ENCODE peak calls at places on chromosomes 12 and 14, in seven cellular contexts. One of them, this sample, is unnamed.

GRCh38 chr14:96184737-96185136 is 19.9 kb upstream of the BDKRB2 start:
- DNase-seq in CD4-positive, CD25-positive, alpha-beta regulatory T cell: no peak
- DNase-seq in AG04450: no peak
- DNase-seq in choroid plexus epithelial cell: no peak
- DNase-seq in cardiac muscle cell: no peak
- DNase-seq in AG04449: no peak
- DNase-seq in hepatocyte: no peak
- DNase-seq in this sample: no peak

GRCh38 chr12:94815958-94816357 is 165.6 kb upstream of the TMCC3 start:
- DNase-seq in CD4-positive, CD25-positive, alpha-beta regulatory T cell: no peak
- DNase-seq in AG04450: no peak
- DNase-seq in choroid plexus epithelial cell: no peak
- DNase-seq in cardiac muscle cell: no peak
- DNase-seq in AG04449: no peak
- DNase-seq in hepatocyte: no peak
- DNase-seq in this sample: no peak

GRCh38 chr12:53044052-53044581 is 5.7 kb upstream of the TNS2 start:
- DNase-seq in CD4-positive, CD25-positive, alpha-beta regulatory T cell: no peak
- DNase-seq in AG04450: no peak
- DNase-seq in choroid plexus epithelial cell: no peak
- DNase-seq in cardiac muscle cell: no peak
- DNase-seq in AG04449: no peak
- DNase-seq in hepatocyte: peak
- DNase-seq in this sample: no peak

GRCh38 chr12:47751561-47751960 is 7.1 kb downstream of the RAPGEF3 start:
- DNase-seq in CD4-positive, CD25-positive, alpha-beta regulatory T cell: no peak
- DNase-seq in AG04450: no peak
- DNase-seq in choroid plexus epithelial cell: no peak
- DNase-seq in cardiac muscle cell: no peak
- DNase-seq in AG04449: no peak
- DNase-seq in hepatocyte: no peak
- DNase-seq in this sample: no peak

GRCh38 chr12:121536929-121537813 is 43.7 kb downstream of the KDM2B start:
- DNase-seq in CD4-positive, CD25-positive, alpha-beta regulatory T cell: peak
- DNase-seq in AG04450: peak
- DNase-seq in choroid plexus epithelial cell: peak
- DNase-seq in cardiac muscle cell: peak
- DNase-seq in AG04449: no peak
- DNase-seq in hepatocyte: peak
- DNase-seq in this sample: peak

GRCh38 chr12:31715283-31715825 is 13.5 kb downstream of the AMN1 start:
- DNase-seq in CD4-positive, CD25-positive, alpha-beta regulatory T cell: no peak
- DNase-seq in AG04450: no peak
- DNase-seq in choroid plexus epithelial cell: peak
- DNase-seq in cardiac muscle cell: no peak
- DNase-seq in AG04449: no peak
- DNase-seq in hepatocyte: peak
- DNase-seq in this sample: no peak

GRCh38 chr12:96434107-96434506 is 33.9 kb upstream of the CDK17 start:
- DNase-seq in CD4-positive, CD25-positive, alpha-beta regulatory T cell: peak
- DNase-seq in AG04450: peak
- DNase-seq in choroid plexus epithelial cell: peak
- DNase-seq in cardiac muscle cell: no peak
- DNase-seq in AG04449: peak
- DNase-seq in hepatocyte: no peak
- DNase-seq in this sample: no peak

GRCh38 chr12:123094349-123095073 is 56.4 kb downstream of the PITPNM2 start:
- DNase-seq in CD4-positive, CD25-positive, alpha-beta regulatory T cell: no peak
- DNase-seq in AG04450: peak
- DNase-seq in choroid plexus epithelial cell: peak
- DNase-seq in cardiac muscle cell: no peak
- DNase-seq in AG04449: no peak
- DNase-seq in hepatocyte: peak
- DNase-seq in this sample: peak

GRCh38 chr12:64757778-64758177 is 1.4 kb downstream of the GNS start:
- DNase-seq in CD4-positive, CD25-positive, alpha-beta regulatory T cell: no peak
- DNase-seq in AG04450: no peak
- DNase-seq in choroid plexus epithelial cell: no peak
- DNase-seq in cardiac muscle cell: no peak
- DNase-seq in AG04449: no peak
- DNase-seq in hepatocyte: no peak
- DNase-seq in this sample: no peak

GRCh38 chr12:90970471-90970870 is 15.5 kb upstream of the CCER1 start:
- DNase-seq in CD4-positive, CD25-positive, alpha-beta regulatory T cell: no peak
- DNase-seq in AG04450: no peak
- DNase-seq in choroid plexus epithelial cell: no peak
- DNase-seq in cardiac muscle cell: no peak
- DNase-seq in AG04449: no peak
- DNase-seq in hepatocyte: no peak
- DNase-seq in this sample: peak

GRCh38 chr12:52362118-52362726 is 5.1 kb downstream of the KRT85 start:
- DNase-seq in CD4-positive, CD25-positive, alpha-beta regulatory T cell: no peak
- DNase-seq in AG04450: no peak
- DNase-seq in choroid plexus epithelial cell: no peak
- DNase-seq in cardiac muscle cell: no peak
- DNase-seq in AG04449: no peak
- DNase-seq in hepatocyte: no peak
- DNase-seq in this sample: no peak

GRCh38 chr14:55915464-55915863 is 202.7 kb upstream of the PELI2 start:
- DNase-seq in CD4-positive, CD25-positive, alpha-beta regulatory T cell: no peak
- DNase-seq in AG04450: no peak
- DNase-seq in choroid plexus epithelial cell: peak
- DNase-seq in cardiac muscle cell: no peak
- DNase-seq in AG04449: no peak
- DNase-seq in hepatocyte: no peak
- DNase-seq in this sample: no peak

GRCh38 chr12:121673013-121673441 is 3.6 kb upstream of the MORN3 start:
- DNase-seq in CD4-positive, CD25-positive, alpha-beta regulatory T cell: no peak
- DNase-seq in AG04450: no peak
- DNase-seq in choroid plexus epithelial cell: no peak
- DNase-seq in cardiac muscle cell: no peak
- DNase-seq in AG04449: no peak
- DNase-seq in hepatocyte: peak
- DNase-seq in this sample: no peak

GRCh38 chr14:101857226-101857625 is 95.7 kb downstream of the PPP2R5C start:
- DNase-seq in CD4-positive, CD25-positive, alpha-beta regulatory T cell: no peak
- DNase-seq in AG04450: no peak
- DNase-seq in choroid plexus epithelial cell: no peak
- DNase-seq in cardiac muscle cell: no peak
- DNase-seq in AG04449: no peak
- DNase-seq in hepatocyte: no peak
- DNase-seq in this sample: no peak

GRCh38 chr14:69997849-69998248 is 118.6 kb downstream of the SMOC1 start:
- DNase-seq in CD4-positive, CD25-positive, alpha-beta regulatory T cell: no peak
- DNase-seq in AG04450: peak
- DNase-seq in choroid plexus epithelial cell: peak
- DNase-seq in cardiac muscle cell: no peak
- DNase-seq in AG04449: no peak
- DNase-seq in hepatocyte: peak
- DNase-seq in this sample: peak

GRCh38 chr14:24187538-24187915 is 1.1 kb downstream of the IPO4 start:
- DNase-seq in CD4-positive, CD25-positive, alpha-beta regulatory T cell: no peak
- DNase-seq in AG04450: no peak
- DNase-seq in choroid plexus epithelial cell: no peak
- DNase-seq in cardiac muscle cell: no peak
- DNase-seq in AG04449: no peak
- DNase-seq in hepatocyte: no peak
- DNase-seq in this sample: no peak

GRCh38 chr14:79597561-79597960 is 613.7 kb downstream of the DIO2 start:
- DNase-seq in CD4-positive, CD25-positive, alpha-beta regulatory T cell: no peak
- DNase-seq in AG04450: no peak
- DNase-seq in choroid plexus epithelial cell: peak
- DNase-seq in cardiac muscle cell: no peak
- DNase-seq in AG04449: no peak
- DNase-seq in hepatocyte: no peak
- DNase-seq in this sample: no peak

GRCh38 chr14:56892959-56893358 is 82.7 kb upstream of the OTX2 start:
- DNase-seq in CD4-positive, CD25-positive, alpha-beta regulatory T cell: no peak
- DNase-seq in AG04450: no peak
- DNase-seq in choroid plexus epithelial cell: no peak
- DNase-seq in cardiac muscle cell: no peak
- DNase-seq in AG04449: no peak
- DNase-seq in hepatocyte: no peak
- DNase-seq in this sample: no peak

GRCh38 chr12:70196732-70197361 is 46.4 kb upstream of the CNOT2 start:
- DNase-seq in CD4-positive, CD25-positive, alpha-beta regulatory T cell: no peak
- DNase-seq in AG04450: no peak
- DNase-seq in choroid plexus epithelial cell: peak
- DNase-seq in cardiac muscle cell: no peak
- DNase-seq in AG04449: no peak
- DNase-seq in hepatocyte: no peak
- DNase-seq in this sample: no peak

GRCh38 chr14:78543433-78543832 is 373.3 kb downstream of the NRXN3 start:
- DNase-seq in CD4-positive, CD25-positive, alpha-beta regulatory T cell: no peak
- DNase-seq in AG04450: no peak
- DNase-seq in choroid plexus epithelial cell: no peak
- DNase-seq in cardiac muscle cell: no peak
- DNase-seq in AG04449: no peak
- DNase-seq in hepatocyte: no peak
- DNase-seq in this sample: no peak

GRCh38 chr12:22626429-22626828 is 1.5 kb downstream of the ETNK1 start:
- DNase-seq in CD4-positive, CD25-positive, alpha-beta regulatory T cell: peak
- DNase-seq in AG04450: no peak
- DNase-seq in choroid plexus epithelial cell: peak
- DNase-seq in cardiac muscle cell: no peak
- DNase-seq in AG04449: no peak
- DNase-seq in hepatocyte: peak
- DNase-seq in this sample: no peak

GRCh38 chr14:89672636-89673279 is 255.7 kb upstream of the FOXN3 start:
- DNase-seq in CD4-positive, CD25-positive, alpha-beta regulatory T cell: no peak
- DNase-seq in AG04450: no peak
- DNase-seq in choroid plexus epithelial cell: no peak
- DNase-seq in cardiac muscle cell: peak
- DNase-seq in AG04449: no peak
- DNase-seq in hepatocyte: peak
- DNase-seq in this sample: no peak

GRCh38 chr12:32821293-32822089 is 65.8 kb upstream of the YARS2 start:
- DNase-seq in CD4-positive, CD25-positive, alpha-beta regulatory T cell: no peak
- DNase-seq in AG04450: no peak
- DNase-seq in choroid plexus epithelial cell: peak
- DNase-seq in cardiac muscle cell: peak
- DNase-seq in AG04449: no peak
- DNase-seq in hepatocyte: peak
- DNase-seq in this sample: no peak

GRCh38 chr12:26791328-26791791 is 41.6 kb downstream of the ITPR2 start:
- DNase-seq in CD4-positive, CD25-positive, alpha-beta regulatory T cell: no peak
- DNase-seq in AG04450: no peak
- DNase-seq in choroid plexus epithelial cell: peak
- DNase-seq in cardiac muscle cell: no peak
- DNase-seq in AG04449: no peak
- DNase-seq in hepatocyte: no peak
- DNase-seq in this sample: no peak

GRCh38 chr14:75369506-75369905 is 58.3 kb upstream of the JDP2 start:
- DNase-seq in CD4-positive, CD25-positive, alpha-beta regulatory T cell: no peak
- DNase-seq in AG04450: no peak
- DNase-seq in choroid plexus epithelial cell: no peak
- DNase-seq in cardiac muscle cell: no peak
- DNase-seq in AG04449: no peak
- DNase-seq in hepatocyte: no peak
- DNase-seq in this sample: no peak

GRCh38 chr12:116502989-116503496 is 56.1 kb upstream of the MAP1LC3B2 start:
- DNase-seq in CD4-positive, CD25-positive, alpha-beta regulatory T cell: no peak
- DNase-seq in AG04450: no peak
- DNase-seq in choroid plexus epithelial cell: no peak
- DNase-seq in cardiac muscle cell: peak
- DNase-seq in AG04449: no peak
- DNase-seq in hepatocyte: peak
- DNase-seq in this sample: no peak

GRCh38 chr12:116504438-116504837 is 54.7 kb upstream of the MAP1LC3B2 start:
- DNase-seq in CD4-positive, CD25-positive, alpha-beta regulatory T cell: no peak
- DNase-seq in AG04450: no peak
- DNase-seq in choroid plexus epithelial cell: no peak
- DNase-seq in cardiac muscle cell: no peak
- DNase-seq in AG04449: no peak
- DNase-seq in hepatocyte: no peak
- DNase-seq in this sample: no peak

GRCh38 chr12:116513944-116514343 is 45.2 kb upstream of the MAP1LC3B2 start:
- DNase-seq in CD4-positive, CD25-positive, alpha-beta regulatory T cell: no peak
- DNase-seq in AG04450: no peak
- DNase-seq in choroid plexus epithelial cell: no peak
- DNase-seq in cardiac muscle cell: no peak
- DNase-seq in AG04449: no peak
- DNase-seq in hepatocyte: no peak
- DNase-seq in this sample: no peak

GRCh38 chr12:116506697-116507064 is 52.5 kb upstream of the MAP1LC3B2 start:
- DNase-seq in CD4-positive, CD25-positive, alpha-beta regulatory T cell: no peak
- DNase-seq in AG04450: no peak
- DNase-seq in choroid plexus epithelial cell: no peak
- DNase-seq in cardiac muscle cell: no peak
- DNase-seq in AG04449: no peak
- DNase-seq in hepatocyte: no peak
- DNase-seq in this sample: no peak

GRCh38 chr12:116508145-116509121 is 50.7 kb upstream of the MAP1LC3B2 start:
- DNase-seq in CD4-positive, CD25-positive, alpha-beta regulatory T cell: peak
- DNase-seq in AG04450: no peak
- DNase-seq in choroid plexus epithelial cell: no peak
- DNase-seq in cardiac muscle cell: peak
- DNase-seq in AG04449: no peak
- DNase-seq in hepatocyte: no peak
- DNase-seq in this sample: no peak
- H3K4me3 ChIP-seq in CD4-positive, CD25-positive, alpha-beta regulatory T cell: peak
- H3K4me3 ChIP-seq in AG04450: peak
- H3K4me3 ChIP-seq in choroid plexus epithelial cell: peak
- H3K4me3 ChIP-seq in cardiac muscle cell: peak
- H3K4me3 ChIP-seq in AG04449: peak
- H3K4me3 ChIP-seq in hepatocyte: no peak
- H3K4me3 ChIP-seq in this sample: peak

DNA sequence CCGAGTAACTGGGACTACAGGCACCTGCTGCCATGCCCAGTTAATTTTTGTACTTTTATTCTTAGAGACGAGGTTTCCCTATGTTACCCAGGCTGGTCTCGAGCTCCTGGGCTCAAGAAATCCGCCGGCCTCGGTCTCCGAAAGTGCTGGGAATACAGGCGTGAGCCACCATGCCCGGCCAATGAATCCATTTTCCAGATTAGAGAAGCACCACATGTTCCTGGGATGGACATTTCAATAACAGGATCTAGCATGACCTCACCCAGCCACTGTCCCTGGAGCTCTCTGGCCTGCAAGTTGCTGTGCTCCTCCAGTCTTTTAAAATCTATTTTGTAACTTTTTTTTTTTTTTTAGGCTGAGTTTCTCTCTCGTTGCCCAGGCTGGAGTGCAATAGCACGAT is 2.2 kb downstream of the GPR132 start:
- DNase-seq in CD4-positive, CD25-positive, alpha-beta regulatory T cell: no peak
- DNase-seq in AG04450: no peak
- DNase-seq in choroid plexus epithelial cell: no peak
- DNase-seq in cardiac muscle cell: no peak
- DNase-seq in AG04449: no peak
- DNase-seq in hepatocyte: no peak
- DNase-seq in this sample: no peak
- H3K4me3 ChIP-seq in CD4-positive, CD25-positive, alpha-beta regulatory T cell: peak
- H3K4me3 ChIP-seq in AG04450: no peak
- H3K4me3 ChIP-seq in choroid plexus epithelial cell: no peak
- H3K4me3 ChIP-seq in cardiac muscle cell: no peak
- H3K4me3 ChIP-seq in AG04449: no peak
- H3K4me3 ChIP-seq in hepatocyte: no peak
- H3K4me3 ChIP-seq in this sample: no peak

GRCh38 chr14:60508363-60508706 is 611 bp upstream of the SIX6 start:
- DNase-seq in CD4-positive, CD25-positive, alpha-beta regulatory T cell: no peak
- DNase-seq in AG04450: no peak
- DNase-seq in choroid plexus epithelial cell: no peak
- DNase-seq in cardiac muscle cell: no peak
- DNase-seq in AG04449: no peak
- DNase-seq in hepatocyte: no peak
- DNase-seq in this sample: no peak
- H3K4me3 ChIP-seq in CD4-positive, CD25-positive, alpha-beta regulatory T cell: no peak
- H3K4me3 ChIP-seq in AG04450: no peak
- H3K4me3 ChIP-seq in choroid plexus epithelial cell: no peak
- H3K4me3 ChIP-seq in cardiac muscle cell: no peak
- H3K4me3 ChIP-seq in AG04449: no peak
- H3K4me3 ChIP-seq in hepatocyte: no peak
- H3K4me3 ChIP-seq in this sample: no peak

GRCh38 chr12:72337382-72337781 is 65.2 kb downstream of the TRHDE start:
- DNase-seq in CD4-positive, CD25-positive, alpha-beta regulatory T cell: no peak
- DNase-seq in AG04450: no peak
- DNase-seq in choroid plexus epithelial cell: no peak
- DNase-seq in cardiac muscle cell: no peak
- DNase-seq in AG04449: no peak
- DNase-seq in hepatocyte: no peak
- DNase-seq in this sample: no peak
- H3K4me3 ChIP-seq in CD4-positive, CD25-positive, alpha-beta regulatory T cell: no peak
- H3K4me3 ChIP-seq in AG04450: no peak
- H3K4me3 ChIP-seq in choroid plexus epithelial cell: no peak
- H3K4me3 ChIP-seq in cardiac muscle cell: no peak
- H3K4me3 ChIP-seq in AG04449: no peak
- H3K4me3 ChIP-seq in hepatocyte: no peak
- H3K4me3 ChIP-seq in this sample: no peak